ENCODE peak calls at places on chromosome 4, in seven cellular contexts. Y, G, I, W, E, A and Q are unnamed samples.

GRCh38 chr4:19739101-19739651 is 512.5 kb upstream of the SLIT2 start:
- DNase-seq in Y (no peak), G (peak; percentile 78), I (no peak), W (peak; percentile 95), E (no peak), A (peak; percentile 92), Q (peak; percentile 52)

GRCh38 chr4:76723373-76723772 is 174.6 kb downstream of the SOWAHB start:
- DNase-seq in Y (no peak), G (no peak), I (no peak), W (peak; percentile 63), E (no peak), A (peak; percentile 62), Q (no peak)

GRCh38 chr4:153296424-153296823 is 48.1 kb upstream of the MND1 start:
- DNase-seq in Y (no peak), G (no peak), I (no peak), W (peak; percentile 84), E (peak; percentile 11), A (peak; percentile 89), Q (no peak)

GRCh38 chr4:181261279-181261678 is 981.9 kb upstream of the TENM3 start:
- DNase-seq in Y (no peak), G (no peak), I (peak; percentile 53), W (peak; percentile 32), E (peak; percentile 80), A (peak; percentile 44), Q (no peak)

GRCh38 chr4:77751764-77752163 is 67.4 kb downstream of the CNOT6L start:
- DNase-seq in Y (no peak), G (no peak), I (no peak), W (no peak), E (no peak), A (no peak), Q (no peak)

GRCh38 chr4:76589402-76589801 is 154.4 kb downstream of the SHROOM3 start:
- DNase-seq in Y (no peak), G (no peak), I (no peak), W (peak; percentile 57), E (peak; percentile 24), A (peak; percentile 69), Q (no peak)

GRCh38 chr4:13548984-13549546 is 4.8 kb upstream of the NKX3-2 start:
- DNase-seq in Y (peak; percentile 87), G (peak; percentile 79), I (peak; percentile 90), W (peak; percentile 74), E (peak; percentile 93), A (peak; percentile 82), Q (peak; percentile 82)

GRCh38 chr4:6092131-6092530 is 73.9 kb upstream of the C4orf50 start:
- DNase-seq in Y (no peak), G (no peak), I (no peak), W (no peak), E (no peak), A (no peak), Q (peak; percentile 37)

GRCh38 chr4:100504086-100504874 is 13.5 kb downstream of the EMCN start:
- DNase-seq in Y (no peak), G (no peak), I (no peak), W (no peak), E (no peak), A (no peak), Q (no peak)

GRCh38 chr4:2273657-2274319 is 11.9 kb upstream of the MXD4 start:
- DNase-seq in Y (peak; percentile 72), G (no peak), I (no peak), W (no peak), E (no peak), A (no peak), Q (no peak)

GRCh38 chr4:145061325-145061920 is 36.6 kb downstream of the ANAPC10 start:
- DNase-seq in Y (peak; percentile 11), G (peak; percentile 49), I (peak; percentile 24), W (peak; percentile 67), E (peak; percentile 24), A (peak; percentile 81), Q (no peak)

GRCh38 chr4:38565271-38566199 is 98.5 kb upstream of the KLF3 start:
- DNase-seq in Y (no peak), G (no peak), I (no peak), W (peak; percentile 82), E (no peak), A (peak; percentile 69), Q (no peak)

GRCh38 chr4:93710847-93711430 is 117.6 kb upstream of the ATOH1 start:
- DNase-seq in Y (no peak), G (no peak), I (no peak), W (no peak), E (no peak), A (no peak), Q (no peak)

GRCh38 chr4:72857787-72858186 is 211.7 kb downstream of the COX18 start:
- DNase-seq in Y (no peak), G (no peak), I (no peak), W (no peak), E (no peak), A (no peak), Q (no peak)

GRCh38 chr4:72809208-72809607 is 240.2 kb upstream of the ADAMTS3 start:
- DNase-seq in Y (no peak), G (no peak), I (no peak), W (no peak), E (no peak), A (no peak), Q (no peak)

GRCh38 chr4:1364217-1364616 is 17.2 kb downstream of the UVSSA start:
- DNase-seq in Y (no peak), G (no peak), I (no peak), W (no peak), E (no peak), A (no peak), Q (no peak)

GRCh38 chr4:3406431-3406830 is 35.3 kb upstream of the HGFAC start:
- DNase-seq in Y (no peak), G (no peak), I (no peak), W (no peak), E (no peak), A (no peak), Q (no peak)

GRCh38 chr4:100187781-100188180 is 2.5 kb downstream of the DDIT4L start:
- DNase-seq in Y (no peak), G (no peak), I (no peak), W (no peak), E (no peak), A (no peak), Q (no peak)

GRCh38 chr4:155629831-155630425 is 36.7 kb upstream of the GUCY1A1 start:
- DNase-seq in Y (no peak), G (no peak), I (no peak), W (peak; percentile 88), E (no peak), A (peak; percentile 93), Q (no peak)

GRCh38 chr4:67332627-67333026 is 212.7 kb downstream of the CENPC start:
- DNase-seq in Y (peak; percentile 28), G (no peak), I (no peak), W (no peak), E (peak; percentile 27), A (no peak), Q (peak; percentile 10)

GRCh38 chr4:100981447-100982204 is 365.7 kb downstream of the PPP3CA start:
- DNase-seq in Y (no peak), G (no peak), I (no peak), W (peak; percentile 20), E (no peak), A (peak; percentile 58), Q (no peak)

GRCh38 chr4:10456270-10457254 is 664 bp downstream of the ZNF518B start:
- DNase-seq in Y (peak; percentile 20), G (peak; percentile 19), I (no peak), W (peak; percentile 56), E (peak; percentile 68), A (peak; percentile 65), Q (no peak)

GRCh38 chr4:70746179-70746839 is 24.5 kb downstream of the RUFY3 start:
- DNase-seq in Y (no peak), G (no peak), I (no peak), W (peak; percentile 70), E (no peak), A (peak; percentile 66), Q (no peak)

GRCh38 chr4:147793569-147793968 is 61.7 kb downstream of the ARHGAP10 start:
- DNase-seq in Y (no peak), G (no peak), I (no peak), W (peak; percentile 35), E (no peak), A (peak; percentile 25), Q (no peak)

GRCh38 chr4:147791341-147791740 is 59.5 kb downstream of the ARHGAP10 start:
- DNase-seq in Y (no peak), G (no peak), I (no peak), W (no peak), E (no peak), A (no peak), Q (no peak)

GRCh38 chr4:147791870-147792269 is 60.0 kb downstream of the ARHGAP10 start:
- DNase-seq in Y (no peak), G (no peak), I (no peak), W (no peak), E (no peak), A (no peak), Q (no peak)

GRCh38 chr4:147794787-147795413 is 63.0 kb downstream of the ARHGAP10 start:
- DNase-seq in Y (no peak), G (no peak), I (no peak), W (no peak), E (no peak), A (no peak), Q (no peak)

GRCh38 chr4:147793973-147794690 is 62.2 kb downstream of the ARHGAP10 start:
- DNase-seq in Y (no peak), G (no peak), I (no peak), W (no peak), E (no peak), A (no peak), Q (no peak)
- H2AFZ ChIP-seq in Y (no peak overlapping the region), G (no peak overlapping the region), I (no peak overlapping the region), W (no peak overlapping the region), E (no peak overlapping the region), A (no peak overlapping the region), Q (no peak overlapping the region)

GRCh38 chr4:78776729-78777555 is 792 bp downstream of the BMP2K start:
- DNase-seq in Y (peak; percentile 48), G (peak; percentile 28), I (peak; percentile 45), W (peak; percentile 71), E (peak; percentile 80), A (peak; percentile 64), Q (peak; percentile 59)
- H2AFZ ChIP-seq in Y (no peak overlapping the region), G (no peak overlapping the region), I (peak overlapping the region; percentile 87), W (peak overlapping the region; percentile 86), E (peak overlapping the region; percentile 35), A (no peak overlapping the region), Q (peak overlapping the region; percentile 77)

DNA sequence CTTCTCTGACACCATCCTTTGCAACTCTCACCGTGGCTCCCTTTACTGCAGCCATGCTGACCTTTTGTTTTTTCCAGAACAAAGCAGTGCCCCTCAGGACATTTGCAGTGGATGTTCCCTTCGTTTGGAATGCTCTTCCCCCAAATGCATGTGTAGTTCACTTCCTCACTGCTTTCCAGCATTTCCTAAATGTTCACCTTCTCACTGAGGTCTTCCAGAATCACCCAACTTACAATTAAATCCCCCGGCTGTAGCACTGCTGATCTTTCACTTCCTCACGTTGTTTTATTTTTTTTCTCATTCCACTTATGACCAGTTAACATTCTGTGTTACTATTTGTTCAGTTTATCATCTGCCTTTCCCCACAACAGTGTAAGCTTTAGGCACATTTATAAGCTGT is 73.1 kb downstream of the GASK1B start:
- DNase-seq in Y (no peak), G (no peak), I (no peak), W (no peak), E (no peak), A (no peak), Q (no peak)
- H2AFZ ChIP-seq in Y (no peak overlapping the region), G (peak overlapping the region; percentile 77), I (peak overlapping the region; percentile 34), W (no peak overlapping the region), E (peak overlapping the region; percentile 71), A (no peak overlapping the region), Q (no peak overlapping the region)

DNA sequence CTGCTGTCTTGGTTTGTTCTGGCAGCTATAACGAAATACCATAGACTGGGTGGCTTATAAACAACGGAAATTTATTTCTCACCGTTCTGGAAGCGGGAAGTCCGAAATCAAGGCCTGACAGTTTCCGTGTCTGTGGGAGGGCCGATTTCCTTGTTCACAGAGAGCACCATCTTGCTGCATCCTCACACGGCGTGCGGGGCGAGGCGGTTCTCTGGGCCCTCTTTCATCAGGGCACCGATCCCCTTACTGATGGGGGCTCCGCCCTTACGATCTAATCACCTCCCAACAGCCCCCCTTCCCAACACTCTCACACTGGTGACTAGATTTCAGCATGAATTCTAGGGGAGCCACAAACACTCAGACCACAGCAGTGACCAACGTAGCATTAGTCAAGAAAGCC is 578.3 kb upstream of the FAT1 start:
- DNase-seq in Y (no peak), G (no peak), I (no peak), W (no peak), E (no peak), A (no peak), Q (no peak)
- H2AFZ ChIP-seq in Y (no peak overlapping the region), G (no peak overlapping the region), I (peak overlapping the region; percentile 72), W (peak overlapping the region; percentile 79), E (no peak overlapping the region), A (peak overlapping the region; percentile 93), Q (no peak overlapping the region)